ENCODE peak calls at places on chromosomes 5 and 9, in ten cellular contexts. D is HS-27A, G is hippocampal formation, Y is lower leg skin, E is SK-N-DZ, L is NCI-H1105 treated with DMSO at 0.1 percent for 48 hours, U is H54, X is astrocyte of the spinal cord, M is progenitor cell of endocrine pancreas, O is RPMI7951. V is an unnamed sample.

GRCh38 chr5:6899215-6899614 is 186.0 kb downstream of the TENT4A start:
- DNase-seq in U (no peak), Y (no peak), L (no peak), G (no peak), E (no peak), D (no peak), O (peak; percentile 79), X (no peak), M (no peak), V (no peak)

GRCh38 chr9:128275198-128276007 is at the start of gene GOLGA2:
- DNase-seq in Y (no peak), O (peak; percentile 49), L (no peak), M (peak; percentile 30), G (no peak), E (peak; percentile 35), D (no peak), U (peak; percentile 92), X (peak; percentile 42), V (no peak)

GRCh38 chr9:7656648-7657047 is 142.9 kb downstream of the DMAC1 start:
- DNase-seq in G (no peak), X (peak; percentile 38), D (no peak), Y (no peak), E (no peak), L (peak; percentile 36), M (no peak), O (peak; percentile 11), U (no peak), V (peak; percentile 24)

GRCh38 chr5:51187953-51188591 is 195.2 kb upstream of the ISL1 start:
- DNase-seq in X (no peak), E (peak; percentile 32), O (no peak), U (no peak), Y (no peak), M (no peak), L (no peak), D (no peak), G (no peak), V (no peak)

GRCh38 chr9:127979333-127980055 is 1.3 kb downstream of the EEIG1 start:
- DNase-seq in E (no peak), L (peak; percentile 65), U (peak; percentile 81), O (peak; percentile 47), X (peak; percentile 36), Y (no peak), G (peak; percentile 88), M (no peak), D (no peak), V (peak; percentile 56)

GRCh38 chr5:61306531-61307195 is 25.4 kb upstream of the ZSWIM6 start:
- DNase-seq in E (no peak), Y (no peak), D (no peak), G (no peak), X (peak; percentile 86), L (no peak), U (no peak), O (peak; percentile 80), M (no peak), V (no peak)

GRCh38 chr5:135313946-135314345 is 85.1 kb downstream of the MACROH2A1 start:
- DNase-seq in L (no peak), X (no peak), Y (no peak), D (no peak), O (no peak), U (no peak), M (no peak), E (no peak), G (no peak), V (no peak)

GRCh38 chr9:6641561-6641960 is 4.0 kb downstream of the GLDC start:
- DNase-seq in X (no peak), L (no peak), G (no peak), M (no peak), D (no peak), U (no peak), O (no peak), E (no peak), Y (no peak), V (no peak)

GRCh38 chr5:59591162-59591561 is 302.4 kb downstream of the PDE4D start:
- DNase-seq in M (no peak), U (no peak), L (no peak), D (no peak), Y (no peak), E (no peak), O (no peak), G (no peak), X (no peak), V (no peak)

GRCh38 chr9:89353989-89354388 is 35.7 kb downstream of the SECISBP2 start:
- DNase-seq in M (no peak), U (no peak), D (no peak), Y (no peak), G (no peak), O (no peak), X (no peak), L (no peak), E (no peak), V (no peak)

GRCh38 chr5:122942164-122942914 is 94.2 kb downstream of the PPIC start:
- DNase-seq in X (peak; percentile 19), D (no peak), O (peak; percentile 45), U (no peak), G (no peak), M (no peak), E (peak; percentile 29), Y (no peak), L (peak; percentile 11), V (no peak)

GRCh38 chr9:87497604-87498045 is at the start of gene DAPK1:
- DNase-seq in M (peak; percentile 73), O (no peak), Y (peak; percentile 31), X (peak; percentile 32), U (no peak), E (peak; percentile 82), L (peak; percentile 62), G (no peak), D (no peak), V (peak; percentile 57)

GRCh38 chr5:145872914-145873313 is at the start of gene GRXCR2:
- DNase-seq in Y (no peak), G (no peak), E (no peak), X (no peak), L (no peak), O (no peak), M (no peak), D (no peak), U (no peak), V (no peak)

GRCh38 chr5:177494356-177495195 is 2.8 kb downstream of the PDLIM7 start:
- DNase-seq in L (no peak), X (peak; percentile 96), D (peak; percentile 72), U (peak; percentile 96), E (peak; percentile 62), G (no peak), M (no peak), O (peak; percentile 83), Y (no peak), V (no peak)

GRCh38 chr9:110370316-110370715 is 32.7 kb upstream of the TXNDC8 start:
- DNase-seq in Y (no peak), D (no peak), U (no peak), G (no peak), E (no peak), O (no peak), L (no peak), X (peak; percentile 15), M (no peak), V (no peak)

GRCh38 chr5:159231167-159231566 is 21.8 kb upstream of the RNF145 start:
- DNase-seq in L (no peak), O (no peak), Y (no peak), U (no peak), E (no peak), M (no peak), X (no peak), G (no peak), D (no peak), V (no peak)

GRCh38 chr5:136042156-136042555 is 13.4 kb downstream of the TGFBI start:
- DNase-seq in U (no peak), D (no peak), O (no peak), G (no peak), Y (no peak), E (no peak), M (no peak), X (no peak), L (no peak), V (no peak)

GRCh38 chr5:151772029-151772867 is 494 bp downstream of the G3BP1 start:
- DNase-seq in M (no peak), D (no peak), X (peak; percentile 24), L (peak; percentile 25), G (no peak), O (peak; percentile 40), Y (peak; percentile 46), E (peak; percentile 36), U (no peak), V (no peak)

GRCh38 chr5:16574789-16575785 is 41.7 kb downstream of the RETREG1 start:
- DNase-seq in E (no peak), O (peak; percentile 72), L (no peak), G (peak; percentile 92), D (no peak), U (peak; percentile 67), Y (peak; percentile 35), X (peak; percentile 92), M (no peak), V (no peak)

GRCh38 chr9:98989036-98990000 is 45.6 kb downstream of the COL15A1 start:
- DNase-seq in M (no peak), E (no peak), D (peak; percentile 97), U (peak; percentile 99), X (peak; percentile 100), Y (peak; percentile 85), L (no peak), G (no peak), O (peak; percentile 100), V (no peak)

GRCh38 chr5:126755593-126755992 is 21.3 kb upstream of the LMNB1 start:
- DNase-seq in Y (no peak), U (no peak), E (no peak), M (no peak), D (no peak), X (no peak), O (no peak), L (no peak), G (no peak), V (no peak)

GRCh38 chr9:113343732-113344231 is 3.7 kb upstream of the WDR31 start:
- DNase-seq in G (peak; percentile 92), X (peak; percentile 10), M (no peak), D (no peak), U (no peak), O (peak; percentile 48), E (peak; percentile 56), Y (peak; percentile 88), L (peak; percentile 79), V (peak; percentile 34)

GRCh38 chr9:79615038-79615437 is 43.3 kb downstream of the TLE4 start:
- DNase-seq in G (no peak), D (no peak), L (no peak), M (no peak), U (no peak), O (no peak), Y (no peak), E (peak; percentile 77), X (no peak), V (no peak)

GRCh38 chr9:14071484-14071883 is 242.5 kb downstream of the NFIB start:
- DNase-seq in Y (no peak), M (no peak), G (no peak), X (no peak), E (no peak), D (no peak), L (no peak), O (no peak), U (no peak), V (no peak)

GRCh38 chr5:56534102-56534501 is 281.2 kb upstream of the MAP3K1 start:
- DNase-seq in O (peak; percentile 17), D (no peak), M (no peak), U (no peak), X (no peak), E (no peak), Y (no peak), L (no peak), G (no peak), V (peak; percentile 5)

GRCh38 chr5:5534333-5534732 is 111.9 kb downstream of the ICE1 start:
- DNase-seq in L (no peak), X (no peak), O (no peak), Y (no peak), G (no peak), U (no peak), D (no peak), E (no peak), M (no peak), V (no peak)

GRCh38 chr9:118276784-118277183 is 572.6 kb downstream of the TLR4 start:
- DNase-seq in O (no peak), G (no peak), U (no peak), E (no peak), D (no peak), L (no peak), X (no peak), Y (no peak), M (no peak), V (no peak)

GRCh38 chr9:121277518-121278275 is 9.7 kb downstream of the GSN start:
- DNase-seq in D (no peak), X (peak; percentile 61), O (peak; percentile 49), L (no peak), E (no peak), M (no peak), Y (no peak), G (no peak), U (no peak), V (no peak)

V was measured in NCI-H748 treated with DMSO at 0.1 percent for 48 hours.